ENCODE peak calls at places on chromosome 15, in nine cellular contexts. T, I, R, N, C, Z, P, D and H are unnamed samples.

GRCh38 chr15:96767703-96768434 is 437.4 kb downstream of the NR2F2 start:
- DNase-seq in T (no peak), I (no peak), R (no peak), N (no peak), C (no peak), Z (no peak), P (no peak), D (no peak), H (no peak)

GRCh38 chr15:101244039-101244781 is 7.6 kb downstream of the CHSY1 start:
- DNase-seq in T (no peak), I (no peak), R (no peak), N (no peak), C (peak; percentile 34), Z (no peak), P (peak; percentile 69), D (no peak), H (no peak)

GRCh38 chr15:93837450-93837849 is 393.9 kb upstream of the MCTP2 start:
- DNase-seq in T (no peak), I (no peak), R (no peak), N (no peak), C (no peak), Z (no peak), P (no peak), D (peak; percentile 71), H (no peak)

GRCh38 chr15:52162260-52162659 is 28.9 kb downstream of the GNB5 start:
- DNase-seq in T (no peak), I (no peak), R (peak; percentile 54), N (no peak), C (no peak), Z (no peak), P (peak; percentile 56), D (no peak), H (no peak)

GRCh38 chr15:91723959-91724358 is 129.5 kb upstream of the SLCO3A1 start:
- DNase-seq in T (no peak), I (no peak), R (no peak), N (no peak), C (no peak), Z (no peak), P (no peak), D (no peak), H (no peak)

GRCh38 chr15:55652909-55653495 is 64.9 kb upstream of the PYGO1 start:
- DNase-seq in T (no peak), I (no peak), R (no peak), N (no peak), C (no peak), Z (no peak), P (no peak), D (no peak), H (no peak)

GRCh38 chr15:80480171-80480811 is 76.1 kb downstream of the ARNT2 start:
- DNase-seq in T (peak; percentile 60), I (no peak), R (no peak), N (no peak), C (no peak), Z (no peak), P (peak; percentile 66), D (no peak), H (no peak)

GRCh38 chr15:57358611-57359010 is 17.7 kb upstream of the CGNL1 start:
- DNase-seq in T (no peak), I (no peak), R (no peak), N (no peak), C (no peak), Z (no peak), P (no peak), D (no peak), H (no peak)

GRCh38 chr15:100665570-100665969 is 63.2 kb downstream of the ASB7 start:
- DNase-seq in T (peak; percentile 45), I (no peak), R (no peak), N (no peak), C (no peak), Z (no peak), P (no peak), D (peak; percentile 10), H (no peak)

GRCh38 chr15:44264148-44264547 is 24.4 kb upstream of the GOLM2 start:
- DNase-seq in T (no peak), I (no peak), R (no peak), N (no peak), C (no peak), Z (no peak), P (no peak), D (no peak), H (no peak)

GRCh38 chr15:61880079-61880478 is 180.2 kb downstream of the VPS13C start:
- DNase-seq in T (no peak), I (no peak), R (no peak), N (no peak), C (no peak), Z (no peak), P (no peak), D (no peak), H (no peak)

GRCh38 chr15:43905755-43906154 is 79.0 kb downstream of the WDR76 start:
- DNase-seq in T (no peak), I (no peak), R (no peak), N (no peak), C (no peak), Z (no peak), P (no peak), D (no peak), H (no peak)

GRCh38 chr15:59255647-59256380 is 49.2 kb downstream of the LDHAL6B start:
- DNase-seq in T (no peak), I (peak; percentile 80), R (no peak), N (peak; percentile 73), C (no peak), Z (no peak), P (peak; percentile 80), D (no peak), H (peak; percentile 86)

GRCh38 chr15:66966256-66966655 is 99.1 kb upstream of the SMAD3 start:
- DNase-seq in T (no peak), I (no peak), R (no peak), N (no peak), C (no peak), Z (no peak), P (no peak), D (no peak), H (no peak)
- TF ChIP-seq CTCF in T (peak; percentile 21), I (no peak), R (peak; percentile 34), N (no peak), C (no peak), Z (no peak), P (no peak), D (no peak), H (no peak)

GRCh38 chr15:98803228-98804056 is 155.1 kb downstream of the IGF1R start:
- DNase-seq in T (peak; percentile 39), I (no peak), R (peak; percentile 8), N (no peak), C (no peak), Z (no peak), P (peak; percentile 80), D (peak; percentile 52), H (peak; percentile 39)

GRCh38 chr15:98804057-98804380 is 155.7 kb downstream of the IGF1R start:
- DNase-seq in T (no peak), I (no peak), R (no peak), N (no peak), C (no peak), Z (no peak), P (no peak), D (no peak), H (no peak)

GRCh38 chr15:98807262-98807661 is 158.9 kb downstream of the IGF1R start:
- DNase-seq in T (peak; percentile 92), I (no peak), R (peak; percentile 67), N (no peak), C (no peak), Z (no peak), P (peak; percentile 80), D (no peak), H (no peak)

GRCh38 chr15:98806275-98806895 is 158.0 kb downstream of the IGF1R start:
- DNase-seq in T (no peak), I (no peak), R (no peak), N (no peak), C (no peak), Z (no peak), P (no peak), D (no peak), H (no peak)

DNA sequence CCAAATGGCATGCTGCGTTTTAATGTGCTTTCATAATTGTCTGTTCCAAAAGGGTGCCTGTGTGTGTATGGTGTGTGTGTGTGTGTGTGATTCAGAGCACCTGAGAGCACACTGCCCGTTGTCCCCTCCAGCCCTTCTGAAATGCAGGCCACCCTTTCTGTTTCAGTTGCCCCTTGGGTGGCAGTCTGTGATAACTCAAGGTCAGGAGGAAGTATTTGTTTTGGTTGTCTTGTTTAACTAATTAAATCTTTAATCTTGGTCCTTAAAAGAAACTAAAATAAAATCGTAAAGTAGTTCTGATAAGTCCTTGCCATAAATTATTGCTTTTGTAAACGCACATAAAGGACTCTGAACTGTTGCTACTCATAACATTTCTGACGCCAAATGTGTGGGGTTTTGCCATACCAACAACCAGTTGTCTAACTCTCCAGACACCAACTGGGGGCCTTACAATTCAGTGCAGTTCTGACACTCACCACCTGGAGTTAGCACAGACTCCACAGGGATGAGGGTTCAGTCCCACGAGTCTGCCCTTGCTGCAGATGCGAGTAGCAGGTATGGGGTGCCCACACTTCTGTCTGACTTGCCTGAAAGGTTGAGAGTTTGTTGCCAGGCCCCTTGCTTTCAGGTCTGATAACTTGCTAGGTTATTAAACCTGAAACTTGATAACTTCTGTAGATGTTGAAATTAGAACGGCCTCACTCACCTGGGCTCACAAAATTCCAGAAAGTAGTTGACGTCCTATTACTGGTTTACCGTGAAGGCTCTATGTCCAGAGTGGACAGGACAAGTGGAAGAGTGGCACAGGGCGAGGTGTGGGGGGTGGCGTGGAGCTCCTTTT is 157.3 kb downstream of the IGF1R start:
- DNase-seq in T (no peak), I (no peak), R (no peak), N (peak; percentile 35), C (no peak), Z (no peak), P (no peak), D (no peak), H (no peak)
- TF ChIP-seq CTCF in T (no peak), I (peak; percentile 27), R (peak; percentile 18), N (peak; percentile 50), C (no peak), Z (no peak), P (no peak), D (no peak), H (no peak)

DNA sequence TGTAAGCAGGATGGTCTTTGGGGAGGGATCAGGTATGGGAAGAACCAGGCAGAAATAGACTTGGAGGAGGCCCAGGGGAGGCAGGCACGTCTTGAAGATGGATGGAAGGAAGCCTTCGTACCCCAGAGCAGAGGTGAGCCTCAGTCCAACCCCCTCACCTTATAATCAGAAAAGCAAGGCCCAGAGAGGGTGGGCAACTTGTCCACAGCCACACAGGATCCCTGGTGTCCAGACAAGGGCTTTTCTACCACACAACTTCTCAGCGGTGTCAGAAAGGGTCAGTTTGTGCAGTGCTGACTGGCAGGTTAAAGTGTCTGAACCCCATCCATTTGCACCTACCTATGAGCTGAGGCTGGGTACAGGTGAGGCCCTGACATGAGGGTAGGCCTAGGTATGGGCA is 8.7 kb downstream of the IGDCC3 start:
- DNase-seq in T (no peak), I (no peak), R (no peak), N (no peak), C (peak; percentile 27), Z (no peak), P (no peak), D (no peak), H (no peak)
- TF ChIP-seq CTCF in T (no peak), I (no peak), R (no peak), N (no peak), C (no peak), Z (no peak), P (no peak), D (no peak), H (no peak)

DNA sequence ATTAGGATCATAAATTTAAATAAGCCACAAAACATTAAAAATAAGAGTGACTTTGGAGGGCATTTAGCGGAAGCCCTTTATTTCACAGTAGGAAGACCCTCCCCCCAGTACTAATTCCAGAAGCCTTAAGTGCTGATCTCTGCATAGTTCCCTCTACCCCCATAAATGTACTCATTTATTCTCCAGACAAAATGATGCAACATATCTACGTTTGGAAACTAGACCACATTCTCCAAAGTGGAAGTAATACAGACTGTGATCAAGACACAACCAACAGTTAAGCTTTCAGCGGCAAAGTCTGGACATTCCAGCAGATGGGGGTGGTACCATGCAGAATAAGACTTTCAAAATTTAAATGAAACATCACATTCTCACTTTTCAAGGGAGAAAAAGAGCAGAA is 44.8 kb upstream of the RPS17 start:
- DNase-seq in T (peak; percentile 36), I (no peak), R (no peak), N (no peak), C (no peak), Z (no peak), P (peak; percentile 26), D (no peak), H (no peak)
- TF ChIP-seq CTCF in T (no peak), I (no peak), R (peak; percentile 17), N (no peak), C (no peak), Z (no peak), P (peak; percentile 34), D (no peak), H (no peak)